ENCODE peak calls at places on chromosomes 12 and 14, in seven cellular contexts. Q, F, I, Y, V, T and C are unnamed samples.

GRCh38 chr12:6540181-6540877 is 6.0 kb downstream of the GAPDH start:
- DNase-seq in V (peak; percentile 89), T (peak; percentile 95), Y (peak; percentile 94), Q (peak; percentile 75), I (peak; percentile 86), F (no peak), C (no peak)

GRCh38 chr12:40325349-40325960 is 100.7 kb downstream of the LRRK2 start:
- DNase-seq in F (no peak), T (peak; percentile 2), V (no peak), Q (peak; percentile 35), I (peak; percentile 83), Y (peak; percentile 31), C (no peak)

GRCh38 chr14:68955164-68955921 is 23.8 kb downstream of the ACTN1 start:
- DNase-seq in Y (no peak), T (peak; percentile 48), V (no peak), I (no peak), Q (no peak), F (no peak), C (no peak)

GRCh38 chr12:94831081-94831747 is 172.3 kb downstream of the NDUFA12 start:
- DNase-seq in T (no peak), F (no peak), Y (no peak), V (no peak), I (no peak), Q (no peak), C (no peak)

GRCh38 chr12:61272441-61272840 is 987.8 kb upstream of the USP15 start:
- DNase-seq in F (no peak), Y (no peak), T (no peak), Q (no peak), V (no peak), I (no peak), C (no peak)

GRCh38 chr12:110688446-110689001 is 391 bp downstream of the HVCN1 start:
- DNase-seq in F (no peak), T (no peak), Y (peak; percentile 28), Q (peak; percentile 36), I (no peak), V (no peak), C (no peak)

GRCh38 chr14:64064447-64064846 is 211.6 kb downstream of the SYNE2 start:
- DNase-seq in Y (no peak), T (no peak), I (no peak), V (no peak), Q (no peak), F (no peak), C (no peak)

GRCh38 chr14:90061849-90062794 is at the start of gene KCNK13:
- DNase-seq in Q (peak; percentile 67), Y (peak; percentile 21), F (no peak), T (peak; percentile 11), V (no peak), I (no peak), C (no peak)

GRCh38 chr14:53167602-53168328 is 14.6 kb upstream of the DDHD1 start:
- DNase-seq in F (no peak), I (no peak), V (no peak), Q (no peak), Y (peak; percentile 65), T (no peak), C (no peak)

GRCh38 chr14:64943556-64943955 is 1.0 kb upstream of the GPX2 start:
- DNase-seq in Y (no peak), T (no peak), Q (no peak), V (no peak), F (no peak), I (no peak), C (no peak)

GRCh38 chr12:49367381-49368239 is at the start of gene SPATS2:
- DNase-seq in Y (peak; percentile 40), F (no peak), I (no peak), Q (no peak), V (no peak), T (peak; percentile 25), C (no peak)

GRCh38 chr12:98229539-98229921 is 285.9 kb upstream of the TMPO start:
- DNase-seq in T (no peak), Y (no peak), F (no peak), Q (no peak), V (no peak), I (no peak), C (no peak)

GRCh38 chr12:41008472-41008871 is 179.6 kb upstream of the PDZRN4 start:
- DNase-seq in Q (no peak), Y (no peak), F (no peak), T (no peak), I (no peak), V (no peak), C (no peak)

GRCh38 chr12:108854453-108855283 is 2.7 kb downstream of the SSH1 start:
- DNase-seq in T (peak; percentile 99), Q (no peak), I (peak; percentile 95), Y (peak; percentile 73), V (peak; percentile 74), F (no peak), C (no peak)

GRCh38 chr12:130870442-130871285 is 1.2 kb upstream of the RAN start:
- DNase-seq in Q (peak; percentile 86), I (peak; percentile 97), Y (peak; percentile 88), V (no peak), T (peak; percentile 95), F (peak; percentile 34), C (peak; percentile 30)

GRCh38 chr14:103050935-103051334 is 6.4 kb downstream of the CDC42BPB start:
- DNase-seq in Q (no peak), T (no peak), I (no peak), Y (no peak), F (no peak), V (no peak), C (no peak)

GRCh38 chr14:70707138-70708038 is 65.7 kb downstream of the TTC9 start:
- DNase-seq in V (no peak), F (no peak), Q (no peak), T (peak; percentile 89), Y (peak; percentile 51), I (no peak), C (no peak)

GRCh38 chr12:63070709-63071108 is 80.3 kb downstream of the AVPR1A start:
- DNase-seq in Y (no peak), Q (no peak), F (no peak), V (no peak), I (no peak), T (peak; percentile 27), C (no peak)

GRCh38 chr12:106274575-106275081 is 26.8 kb upstream of the CKAP4 start:
- DNase-seq in F (no peak), V (no peak), Q (no peak), I (no peak), T (peak; percentile 37), Y (no peak), C (no peak)

GRCh38 chr12:102659200-102659911 is 179.0 kb upstream of the IGF1 start:
- DNase-seq in I (no peak), Q (no peak), Y (no peak), V (no peak), F (no peak), T (no peak), C (no peak)

GRCh38 chr14:69485701-69486100 is 1.2 kb downstream of the PLEKHD1 start:
- DNase-seq in T (no peak), I (no peak), F (no peak), Y (no peak), Q (no peak), V (no peak), C (no peak)

GRCh38 chr12:95118138-95118787 is 44.8 kb upstream of the NR2C1 start:
- DNase-seq in Q (no peak), V (peak; percentile 58), I (no peak), T (peak; percentile 93), Y (peak; percentile 82), F (no peak), C (no peak)

GRCh38 chr14:78278464-78278863 is 108.3 kb downstream of the NRXN3 start:
- DNase-seq in F (no peak), Y (no peak), I (no peak), V (no peak), T (no peak), Q (no peak), C (no peak)

GRCh38 chr14:25121342-25122129 is 71.6 kb upstream of the STXBP6 start:
- DNase-seq in Y (peak; percentile 68), Q (no peak), V (peak; percentile 67), I (peak; percentile 65), F (no peak), T (peak; percentile 93), C (no peak)

GRCh38 chr14:89617471-89618291 is 200.6 kb upstream of the FOXN3 start:
- DNase-seq in I (no peak), V (peak; percentile 35), Y (peak; percentile 75), T (peak; percentile 73), F (no peak), Q (peak; percentile 60), C (peak; percentile 10)

GRCh38 chr12:47742253-47742825 is 16.3 kb downstream of the RAPGEF3 start:
- DNase-seq in V (no peak), F (peak; percentile 66), I (peak; percentile 59), Y (peak; percentile 65), T (no peak), Q (peak; percentile 36), C (peak; percentile 48)

GRCh38 chr12:10968765-10969456 is 17.8 kb downstream of the TAS2R50 start:
- DNase-seq in Y (peak; percentile 20), V (no peak), I (no peak), F (no peak), T (peak; percentile 82), Q (no peak), C (no peak)

GRCh38 chr12:11895421-11896064 is 175.2 kb upstream of the BCL2L14 start:
- DNase-seq in Y (no peak), F (no peak), V (no peak), I (no peak), T (no peak), Q (no peak), C (no peak)

GRCh38 chr12:54128466-54128865 is 60.3 kb downstream of the SMUG1 start:
- DNase-seq in F (no peak), Q (peak; percentile 60), I (no peak), Y (no peak), T (no peak), V (no peak), C (no peak)

GRCh38 chr12:104673294-104674062 is 216.7 kb downstream of the CHST11 start:
- DNase-seq in V (no peak), I (no peak), Q (no peak), T (no peak), F (no peak), Y (peak; percentile 68), C (no peak)

GRCh38 chr12:46832084-46832704 is 6.4 kb upstream of the SLC38A4 start:
- DNase-seq in I (no peak), Y (no peak), Q (peak; percentile 42), V (no peak), T (no peak), F (no peak), C (no peak)

GRCh38 chr12:47816646-47817271 is 2.9 kb downstream of the HDAC7 start:
- DNase-seq in F (no peak), V (no peak), T (no peak), I (no peak), Y (no peak), Q (no peak), C (no peak)

GRCh38 chr14:105853089-105853906 is 326.9 kb downstream of the TMEM121 start:
- DNase-seq in Y (no peak), F (no peak), T (no peak), V (no peak), Q (no peak), I (no peak), C (no peak)

GRCh38 chr14:96949594-96949993 is 152.4 kb downstream of the VRK1 start:
- DNase-seq in Y (no peak), V (no peak), T (no peak), Q (no peak), F (no peak), I (no peak), C (no peak)

GRCh38 chr12:65962921-65963883 is 138.9 kb downstream of the HMGA2 start:
- DNase-seq in I (peak; percentile 41), T (peak; percentile 81), Y (no peak), V (no peak), Q (peak; percentile 45), F (no peak), C (no peak)

GRCh38 chr12:96401061-96401871 is 1.0 kb upstream of the CDK17 start:
- DNase-seq in Y (peak; percentile 78), F (no peak), Q (peak; percentile 4), T (peak; percentile 79), I (peak; percentile 58), V (peak; percentile 40), C (no peak)

GRCh38 chr12:110737532-110737931 is 5.2 kb downstream of the PPP1CC start:
- DNase-seq in Y (no peak), Q (no peak), F (no peak), I (no peak), V (no peak), T (no peak), C (no peak)

GRCh38 chr12:132327351-132328171 is 1.8 kb downstream of the GALNT9 start:
- DNase-seq in V (peak; percentile 43), T (peak; percentile 90), Q (no peak), F (no peak), Y (peak; percentile 92), I (no peak), C (no peak)